ENCODE peak calls at places on chromosomes 5 and 9, in seven cellular contexts. S is C1 segment of cervical spinal cord, X is nephron progenitor cell, E is glutamatergic neuron, W is psoas muscle, O is anterior cingulate cortex, T is lung. G is an unnamed sample.

GRCh38 chr9:122402403-122403268 is 31.8 kb downstream of the PTGS1 start:
- DNase-seq in S (no peak), X (no peak), E (no peak), W (no peak), O (no peak), T (no peak), G (no peak)

GRCh38 chr5:74326571-74327338 is 313.8 kb downstream of the ENC1 start:
- DNase-seq in S (no peak), X (no peak), E (no peak), W (no peak), O (no peak), T (no peak), G (peak)

GRCh38 chr5:127957701-127958190 is 125.8 kb upstream of the SLC12A2 start:
- DNase-seq in S (no peak), X (no peak), E (no peak), W (no peak), O (no peak), T (no peak), G (no peak)

GRCh38 chr5:38167562-38167996 is 90.8 kb upstream of the EGFLAM start:
- DNase-seq in S (no peak), X (no peak), E (peak), W (peak), O (no peak), T (no peak), G (no peak)

GRCh38 chr5:168086104-168086610 is 205.3 kb upstream of the WWC1 start:
- DNase-seq in S (no peak), X (no peak), E (no peak), W (no peak), O (no peak), T (no peak), G (no peak)

GRCh38 chr9:133654736-133655657 is 18.8 kb downstream of the DBH start:
- DNase-seq in S (no peak), X (no peak), E (no peak), W (no peak), O (no peak), T (no peak), G (no peak)

GRCh38 chr5:102850503-102850902 is 95.4 kb downstream of the PAM start:
- DNase-seq in S (no peak), X (no peak), E (no peak), W (no peak), O (no peak), T (no peak), G (no peak)

GRCh38 chr5:34038430-34038829 is 4.6 kb downstream of the C1QTNF3 start:
- DNase-seq in S (no peak), X (no peak), E (no peak), W (no peak), O (no peak), T (no peak), G (no peak)

GRCh38 chr5:154101184-154101583 is 62.4 kb downstream of the MFAP3 start:
- DNase-seq in S (no peak), X (no peak), E (no peak), W (no peak), O (no peak), T (no peak), G (no peak)

GRCh38 chr5:164235176-164235914 is 729.9 kb downstream of the MAT2B start:
- DNase-seq in S (no peak), X (no peak), E (peak), W (no peak), O (no peak), T (no peak), G (no peak)

GRCh38 chr5:107553063-107553676 is 117.6 kb downstream of the EFNA5 start:
- DNase-seq in S (no peak), X (peak), E (peak), W (no peak), O (no peak), T (no peak), G (no peak)

GRCh38 chr9:131099088-131099611 is 2.8 kb downstream of the AIF1L start:
- DNase-seq in S (no peak), X (no peak), E (no peak), W (no peak), O (no peak), T (no peak), G (no peak)

GRCh38 chr9:116941266-116941665 is 254.2 kb downstream of the TRIM32 start:
- DNase-seq in S (no peak), X (no peak), E (no peak), W (no peak), O (no peak), T (no peak), G (no peak)

GRCh38 chr9:137740311-137740710 is 121.5 kb downstream of the EHMT1 start:
- DNase-seq in S (no peak), X (no peak), E (no peak), W (peak), O (no peak), T (no peak), G (no peak)

GRCh38 chr9:93585695-93586094 is 9.3 kb downstream of the PHF2 start:
- DNase-seq in S (no peak), X (no peak), E (no peak), W (no peak), O (no peak), T (no peak), G (no peak)

GRCh38 chr9:684950-685340 is 156.6 kb upstream of the DMRT1 start:
- DNase-seq in S (no peak), X (no peak), E (no peak), W (no peak), O (no peak), T (no peak), G (no peak)

GRCh38 chr5:594241-594860 is 17.8 kb upstream of the CEP72 start:
- DNase-seq in S (no peak), X (no peak), E (no peak), W (no peak), O (no peak), T (no peak), G (no peak)

GRCh38 chr5:58599217-58599616 is 16.3 kb downstream of the RAB3C start:
- DNase-seq in S (no peak), X (no peak), E (no peak), W (no peak), O (no peak), T (no peak), G (no peak)

GRCh38 chr9:27247756-27248155 is 49.2 kb downstream of the EQTN start:
- DNase-seq in S (no peak), X (peak), E (peak), W (no peak), O (no peak), T (peak), G (no peak)

GRCh38 chr9:101477736-101478135 is 42.2 kb upstream of the ALDOB start:
- DNase-seq in S (no peak), X (no peak), E (no peak), W (no peak), O (no peak), T (no peak), G (no peak)

GRCh38 chr5:133360693-133361479 is 251.5 kb downstream of the FSTL4 start:
- DNase-seq in S (no peak), X (peak), E (no peak), W (no peak), O (no peak), T (no peak), G (no peak)

GRCh38 chr5:113119271-113119924 is 142.8 kb downstream of the DCP2 start:
- DNase-seq in S (peak), X (peak), E (peak), W (peak), O (no peak), T (no peak), G (no peak)

GRCh38 chr9:112554516-112554915 is 67.9 kb downstream of the KIAA1958 start:
- DNase-seq in S (no peak), X (no peak), E (no peak), W (no peak), O (no peak), T (no peak), G (no peak)

GRCh38 chr5:156021866-156022265 is 305.1 kb upstream of the SGCD start:
- DNase-seq in S (no peak), X (no peak), E (no peak), W (no peak), O (no peak), T (no peak), G (no peak)

GRCh38 chr5:154440540-154440939 is 5.3 kb upstream of the SAP30L start:
- DNase-seq in S (no peak), X (no peak), E (no peak), W (no peak), O (no peak), T (no peak), G (no peak)

GRCh38 chr5:55544341-55544740 is 9.6 kb upstream of the PLPP1 start:
- DNase-seq in S (no peak), X (no peak), E (no peak), W (no peak), O (no peak), T (no peak), G (no peak)

GRCh38 chr9:121066850-121067249 is 7.9 kb upstream of the CNTRL start:
- DNase-seq in S (no peak), X (no peak), E (no peak), W (no peak), O (no peak), T (no peak), G (no peak)

GRCh38 chr9:3513265-3513818 is 12.5 kb downstream of the RFX3 start:
- DNase-seq in S (no peak), X (no peak), E (no peak), W (no peak), O (no peak), T (no peak), G (no peak)